ENCODE peak calls at places on chromosomes 2 and 18, in five cellular contexts. One of them, this sample, is unnamed.
A peak's percentile ranks its signal among the peaks of the same experiment; 100 is the strongest.

GRCh38 chr2:60581461-60582282 is 28.2 kb upstream of the BCL11A start:
- DNase-seq in A549: peak; percentile 76
- DNase-seq in stomach: peak; percentile 77
- DNase-seq in tibial nerve: peak; percentile 29
- DNase-seq in naive thymus-derived CD4-positive, alpha-beta T cell: no peak
- DNase-seq in this sample: peak; percentile 48

GRCh38 chr2:43142921-43143438 is 83.4 kb downstream of the ZFP36L2 start:
- DNase-seq in A549: no peak
- DNase-seq in stomach: no peak
- DNase-seq in tibial nerve: no peak
- DNase-seq in naive thymus-derived CD4-positive, alpha-beta T cell: no peak
- DNase-seq in this sample: no peak

GRCh38 chr2:119901013-119901412 is 111.9 kb upstream of the EPB41L5 start:
- DNase-seq in A549: no peak
- DNase-seq in stomach: no peak
- DNase-seq in tibial nerve: no peak
- DNase-seq in naive thymus-derived CD4-positive, alpha-beta T cell: no peak
- DNase-seq in this sample: no peak

GRCh38 chr2:212398316-212398715 is 140.3 kb downstream of the ERBB4 start:
- DNase-seq in A549: no peak
- DNase-seq in stomach: no peak
- DNase-seq in tibial nerve: no peak
- DNase-seq in naive thymus-derived CD4-positive, alpha-beta T cell: no peak
- DNase-seq in this sample: no peak

GRCh38 chr2:20144861-20145260 is 80.1 kb downstream of the SDC1 start:
- DNase-seq in A549: no peak
- DNase-seq in stomach: no peak
- DNase-seq in tibial nerve: no peak
- DNase-seq in naive thymus-derived CD4-positive, alpha-beta T cell: no peak
- DNase-seq in this sample: no peak

GRCh38 chr2:239743206-239743605 is 281.9 kb downstream of the NDUFA10 start:
- DNase-seq in A549: no peak
- DNase-seq in stomach: no peak
- DNase-seq in tibial nerve: no peak
- DNase-seq in naive thymus-derived CD4-positive, alpha-beta T cell: no peak
- DNase-seq in this sample: no peak

GRCh38 chr18:37871583-37871982 is 306.0 kb upstream of the CELF4 start:
- DNase-seq in A549: no peak
- DNase-seq in stomach: no peak
- DNase-seq in tibial nerve: no peak
- DNase-seq in naive thymus-derived CD4-positive, alpha-beta T cell: no peak
- DNase-seq in this sample: no peak

GRCh38 chr18:49025767-49026500 is 75.2 kb upstream of the SMAD7 start:
- DNase-seq in A549: no peak
- DNase-seq in stomach: peak; percentile 19
- DNase-seq in tibial nerve: no peak
- DNase-seq in naive thymus-derived CD4-positive, alpha-beta T cell: no peak
- DNase-seq in this sample: no peak

GRCh38 chr2:151619337-151619989 is 114.8 kb downstream of the NEB start:
- DNase-seq in A549: no peak
- DNase-seq in stomach: no peak
- DNase-seq in tibial nerve: no peak
- DNase-seq in naive thymus-derived CD4-positive, alpha-beta T cell: no peak
- DNase-seq in this sample: no peak

GRCh38 chr2:238863231-238863630 is 15.3 kb downstream of the TWIST2 start:
- DNase-seq in A549: no peak
- DNase-seq in stomach: no peak
- DNase-seq in tibial nerve: no peak
- DNase-seq in naive thymus-derived CD4-positive, alpha-beta T cell: no peak
- DNase-seq in this sample: no peak

GRCh38 chr2:10883880-10884529 is 27.7 kb upstream of the KCNF1 start:
- DNase-seq in A549: no peak
- DNase-seq in stomach: no peak
- DNase-seq in tibial nerve: no peak
- DNase-seq in naive thymus-derived CD4-positive, alpha-beta T cell: no peak
- DNase-seq in this sample: no peak

GRCh38 chr2:55247025-55247424 is 14.5 kb downstream of the RPS27A start:
- DNase-seq in A549: no peak
- DNase-seq in stomach: no peak
- DNase-seq in tibial nerve: no peak
- DNase-seq in naive thymus-derived CD4-positive, alpha-beta T cell: no peak
- DNase-seq in this sample: no peak

GRCh38 chr2:217593732-217594131 is 409.1 kb downstream of the TNS1 start:
- DNase-seq in A549: no peak
- DNase-seq in stomach: no peak
- DNase-seq in tibial nerve: no peak
- DNase-seq in naive thymus-derived CD4-positive, alpha-beta T cell: no peak
- DNase-seq in this sample: no peak

DNA sequence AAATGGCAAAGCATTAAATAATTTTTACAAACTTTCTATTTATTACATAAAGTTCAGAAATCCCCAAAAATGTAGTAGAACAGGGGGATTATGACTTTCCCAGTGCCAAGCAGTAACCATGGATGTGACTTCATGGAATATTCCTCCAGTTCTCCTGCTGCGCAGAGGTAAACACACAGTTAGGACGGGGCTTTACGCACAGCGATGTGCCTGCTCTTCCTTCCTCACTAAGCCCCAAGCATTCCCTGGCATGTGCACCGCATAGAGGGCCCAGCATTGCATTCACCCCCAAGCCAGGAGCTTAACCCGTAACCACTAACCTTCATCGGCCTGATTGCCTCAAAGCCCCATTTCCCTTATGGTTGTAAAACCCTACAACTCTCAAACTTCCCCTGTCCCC is 471.7 kb downstream of the SOX11 start:
- DNase-seq in A549: no peak
- DNase-seq in stomach: no peak
- DNase-seq in tibial nerve: no peak
- DNase-seq in naive thymus-derived CD4-positive, alpha-beta T cell: no peak
- DNase-seq in this sample: no peak
- H3K9me3 ChIP-seq in A549: peaks cover 4% of the 10 kb centered on the region
- H3K9me3 ChIP-seq in stomach: no peaks in the 10 kb centered on the region
- H3K9me3 ChIP-seq in tibial nerve: no peaks in the 10 kb centered on the region
- H3K9me3 ChIP-seq in naive thymus-derived CD4-positive, alpha-beta T cell: no peaks in the 10 kb centered on the region
- H3K9me3 ChIP-seq in this sample: no peaks in the 10 kb centered on the region

DNA sequence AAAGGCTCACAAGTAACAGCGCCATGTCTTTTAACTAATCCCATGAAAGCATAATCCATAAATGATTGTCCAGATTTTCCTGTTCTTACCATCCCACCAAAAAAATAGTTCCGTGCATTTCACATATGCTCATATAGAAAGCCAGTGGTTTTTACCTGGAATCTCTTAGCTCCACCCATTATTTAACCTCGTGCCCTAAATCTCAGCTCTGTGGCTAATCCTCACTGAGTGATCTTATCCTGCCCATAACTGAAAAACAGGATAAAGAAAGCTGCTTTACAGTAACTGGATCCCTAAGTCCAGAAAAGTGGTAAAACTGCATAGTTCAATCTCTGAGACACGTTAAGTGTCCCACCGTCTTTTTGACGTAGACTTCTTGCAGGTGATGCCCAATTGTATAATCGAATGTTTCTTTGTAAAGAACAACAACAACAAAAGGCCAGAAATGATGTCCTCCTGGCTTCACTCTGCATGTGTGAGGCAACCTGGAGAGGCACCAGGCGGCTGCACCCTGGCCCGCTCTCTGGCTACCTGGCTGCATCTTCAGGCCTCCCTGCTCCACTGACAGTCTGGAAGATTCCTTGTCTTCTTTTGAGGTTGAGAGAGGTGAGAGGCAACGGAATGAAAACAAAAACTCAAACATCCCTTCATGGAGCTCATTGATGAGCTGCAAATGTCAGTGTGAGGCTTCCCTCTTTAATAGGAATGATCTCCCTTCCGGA is 38.6 kb downstream of the FEZ2 start:
- DNase-seq in A549: no peak
- DNase-seq in stomach: no peak
- DNase-seq in tibial nerve: no peak
- DNase-seq in naive thymus-derived CD4-positive, alpha-beta T cell: no peak
- DNase-seq in this sample: no peak
- H3K9me3 ChIP-seq in A549: no peaks in the 10 kb centered on the region
- H3K9me3 ChIP-seq in stomach: no peaks in the 10 kb centered on the region
- H3K9me3 ChIP-seq in tibial nerve: no peaks in the 10 kb centered on the region
- H3K9me3 ChIP-seq in naive thymus-derived CD4-positive, alpha-beta T cell: no peaks in the 10 kb centered on the region
- H3K9me3 ChIP-seq in this sample: no peaks in the 10 kb centered on the region

GRCh38 chr2:147325955-147326354 is 518.9 kb upstream of the ACVR2A start:
- DNase-seq in A549: no peak
- DNase-seq in stomach: no peak
- DNase-seq in tibial nerve: no peak
- DNase-seq in naive thymus-derived CD4-positive, alpha-beta T cell: no peak
- DNase-seq in this sample: no peak

DNA sequence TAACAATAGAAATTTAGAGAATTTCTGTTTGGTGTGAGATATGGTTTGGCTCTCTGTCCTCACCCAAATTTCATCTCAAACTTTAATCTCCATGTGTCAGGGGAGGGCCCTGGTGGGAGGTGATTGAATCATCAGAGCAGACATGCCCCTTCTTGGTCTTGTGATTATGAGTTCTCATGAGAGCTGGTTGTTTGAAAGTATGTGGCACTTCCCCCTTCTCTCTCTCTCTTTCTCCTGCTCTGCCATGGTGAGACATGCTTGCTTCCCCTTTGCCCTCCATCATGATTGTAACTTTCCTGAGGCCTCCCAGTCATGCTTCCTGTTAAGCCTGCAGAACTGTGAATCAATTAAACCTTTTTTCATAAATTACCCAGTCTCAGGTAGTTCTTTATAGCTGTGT is 524.7 kb upstream of the ACVR2A start:
- DNase-seq in A549: no peak
- DNase-seq in stomach: no peak
- DNase-seq in tibial nerve: no peak
- DNase-seq in naive thymus-derived CD4-positive, alpha-beta T cell: no peak
- DNase-seq in this sample: no peak
- H3K9me3 ChIP-seq in A549: no peaks in the 10 kb centered on the region
- H3K9me3 ChIP-seq in stomach: peaks cover 31% of the 10 kb centered on the region
- H3K9me3 ChIP-seq in tibial nerve: peaks cover 3% of the 10 kb centered on the region
- H3K9me3 ChIP-seq in naive thymus-derived CD4-positive, alpha-beta T cell: no peaks in the 10 kb centered on the region
- H3K9me3 ChIP-seq in this sample: no peaks in the 10 kb centered on the region

GRCh38 chr18:61861372-61861771 is 31.4 kb downstream of the RNF152 start:
- DNase-seq in A549: no peak
- DNase-seq in stomach: no peak
- DNase-seq in tibial nerve: no peak
- DNase-seq in naive thymus-derived CD4-positive, alpha-beta T cell: no peak
- DNase-seq in this sample: no peak
- H3K9me3 ChIP-seq in A549: no peaks in the 10 kb centered on the region
- H3K9me3 ChIP-seq in stomach: no peaks in the 10 kb centered on the region
- H3K9me3 ChIP-seq in tibial nerve: no peaks in the 10 kb centered on the region
- H3K9me3 ChIP-seq in naive thymus-derived CD4-positive, alpha-beta T cell: no peaks in the 10 kb centered on the region
- H3K9me3 ChIP-seq in this sample: no peaks in the 10 kb centered on the region

GRCh38 chr18:8413189-8413588 is 196.0 kb upstream of the RAB12 start:
- DNase-seq in A549: no peak
- DNase-seq in stomach: no peak
- DNase-seq in tibial nerve: no peak
- DNase-seq in naive thymus-derived CD4-positive, alpha-beta T cell: no peak
- DNase-seq in this sample: no peak

GRCh38 chr18:8411492-8411891 is 197.7 kb upstream of the RAB12 start:
- DNase-seq in A549: no peak
- DNase-seq in stomach: no peak
- DNase-seq in tibial nerve: no peak
- DNase-seq in naive thymus-derived CD4-positive, alpha-beta T cell: no peak
- DNase-seq in this sample: no peak

GRCh38 chr18:8413751-8414150 is 195.5 kb upstream of the RAB12 start:
- DNase-seq in A549: no peak
- DNase-seq in stomach: no peak
- DNase-seq in tibial nerve: no peak
- DNase-seq in naive thymus-derived CD4-positive, alpha-beta T cell: no peak
- DNase-seq in this sample: no peak

GRCh38 chr18:8409151-8409550 is 200.1 kb upstream of the RAB12 start:
- DNase-seq in A549: no peak
- DNase-seq in stomach: no peak
- DNase-seq in tibial nerve: no peak
- DNase-seq in naive thymus-derived CD4-positive, alpha-beta T cell: no peak
- DNase-seq in this sample: no peak

DNA sequence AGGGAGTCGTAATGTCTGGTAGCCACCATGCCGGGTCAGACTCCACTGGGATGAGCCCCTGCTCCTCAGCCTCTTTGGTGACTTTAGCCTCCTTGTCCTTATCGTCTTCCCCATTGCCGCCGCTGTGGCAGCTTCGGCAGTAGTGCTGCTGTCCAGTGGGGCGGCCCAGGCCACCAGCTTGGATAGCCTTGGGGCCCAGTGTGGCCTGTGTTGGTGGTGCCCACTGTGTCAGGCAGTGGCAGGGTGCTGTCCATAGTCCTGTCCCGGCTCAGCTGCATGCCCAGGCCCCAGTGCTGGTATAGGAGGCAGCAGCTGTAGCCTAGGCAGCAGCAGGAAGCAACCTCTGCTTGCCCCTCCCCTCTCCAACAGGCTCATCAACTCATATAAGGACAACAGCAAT is 197.1 kb upstream of the RAB12 start:
- DNase-seq in A549: no peak
- DNase-seq in stomach: no peak
- DNase-seq in tibial nerve: no peak
- DNase-seq in naive thymus-derived CD4-positive, alpha-beta T cell: no peak
- DNase-seq in this sample: no peak
- H3K9me3 ChIP-seq in A549: peaks cover 19% of the 10 kb centered on the region
- H3K9me3 ChIP-seq in stomach: peaks cover 26% of the 10 kb centered on the region
- H3K9me3 ChIP-seq in tibial nerve: peaks cover 11% of the 10 kb centered on the region
- H3K9me3 ChIP-seq in naive thymus-derived CD4-positive, alpha-beta T cell: peaks cover 6% of the 10 kb centered on the region
- H3K9me3 ChIP-seq in this sample: no peaks in the 10 kb centered on the region

GRCh38 chr2:40317047-40317446 is 134.8 kb downstream of the SLC8A1 start:
- DNase-seq in A549: no peak
- DNase-seq in stomach: no peak
- DNase-seq in tibial nerve: no peak
- DNase-seq in naive thymus-derived CD4-positive, alpha-beta T cell: no peak
- DNase-seq in this sample: no peak
- H3K9me3 ChIP-seq in A549: peaks cover 6% of the 10 kb centered on the region
- H3K9me3 ChIP-seq in stomach: no peaks in the 10 kb centered on the region
- H3K9me3 ChIP-seq in tibial nerve: no peaks in the 10 kb centered on the region
- H3K9me3 ChIP-seq in naive thymus-derived CD4-positive, alpha-beta T cell: no peaks in the 10 kb centered on the region
- H3K9me3 ChIP-seq in this sample: no peaks in the 10 kb centered on the region

DNA sequence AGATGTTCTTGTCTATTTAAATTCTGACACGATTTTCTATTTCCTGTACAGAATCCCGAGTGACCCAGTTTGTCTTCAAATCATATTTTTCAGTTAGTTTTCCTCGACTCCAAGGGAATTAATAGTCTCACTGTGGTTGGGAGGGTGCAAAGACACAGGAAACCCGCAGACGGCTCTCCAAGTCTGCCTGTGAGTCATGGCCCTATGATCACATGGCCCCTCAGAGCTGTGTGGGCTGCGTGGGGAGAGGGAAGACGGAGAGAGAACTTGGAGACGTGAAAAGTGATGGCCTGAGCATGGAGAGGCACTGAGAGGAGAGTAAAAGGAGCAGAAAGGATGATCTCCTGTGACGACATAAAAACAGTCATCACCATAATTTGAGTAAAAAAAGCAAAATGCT is 989.9 kb downstream of the DCDC2C start:
- DNase-seq in A549: no peak
- DNase-seq in stomach: no peak
- DNase-seq in tibial nerve: no peak
- DNase-seq in naive thymus-derived CD4-positive, alpha-beta T cell: no peak
- DNase-seq in this sample: no peak
- H3K9me3 ChIP-seq in A549: peaks cover 3% of the 10 kb centered on the region
- H3K9me3 ChIP-seq in stomach: no peaks in the 10 kb centered on the region
- H3K9me3 ChIP-seq in tibial nerve: no peaks in the 10 kb centered on the region
- H3K9me3 ChIP-seq in naive thymus-derived CD4-positive, alpha-beta T cell: no peaks in the 10 kb centered on the region
- H3K9me3 ChIP-seq in this sample: peaks cover 4% of the 10 kb centered on the region

This sample was measured in T-helper 17 cell.